ENCODE peak calls at places on chromosomes 16 and 17, in five cellular contexts. S, W, A, Y and R are unnamed samples.

GRCh38 chr16:87653234-87653633 is 50.9 kb downstream of the JPH3 start:
- DNase-seq in S (peak), W (no peak), A (peak), Y (peak), R (no peak)

GRCh38 chr16:27311449-27311831 is 2.3 kb upstream of the IL4R start:
- DNase-seq in S (no peak), W (no peak), A (no peak), Y (no peak), R (peak)

GRCh38 chr16:83898463-83899271 is at the start of gene MLYCD:
- DNase-seq in S (peak), W (peak), A (peak), Y (peak), R (peak)

GRCh38 chr17:20267459-20267842 is 199.9 kb downstream of the LGALS9B start:
- DNase-seq in S (no peak), W (no peak), A (no peak), Y (no peak), R (no peak)

GRCh38 chr16:16092925-16093624 is 130.2 kb downstream of the ABCC6 start:
- DNase-seq in S (no peak), W (peak), A (no peak), Y (no peak), R (peak)

GRCh38 chr17:65518256-65518655 is 43.2 kb downstream of the AXIN2 start:
- DNase-seq in S (no peak), W (no peak), A (no peak), Y (no peak), R (no peak)

GRCh38 chr17:52648995-52649394 is 490.5 kb upstream of the CA10 start:
- DNase-seq in S (no peak), W (no peak), A (no peak), Y (no peak), R (no peak)

GRCh38 chr16:11106726-11107125 is 149.3 kb downstream of the SOCS1 start:
- DNase-seq in S (no peak), W (no peak), A (no peak), Y (no peak), R (no peak)

GRCh38 chr16:29745853-29746345 is at the start of gene C16orf54:
- DNase-seq in S (no peak), W (peak), A (no peak), Y (no peak), R (peak)

GRCh38 chr17:57788710-57789109 is 43.6 kb upstream of the CCDC182 start:
- DNase-seq in S (no peak), W (no peak), A (no peak), Y (no peak), R (no peak)

GRCh38 chr16:57279780-57280638 is 4.5 kb downstream of the PLLP start:
- DNase-seq in S (no peak), W (no peak), A (no peak), Y (peak), R (no peak)

GRCh38 chr17:14048169-14048568 is 21.1 kb upstream of the COX10 start:
- DNase-seq in S (peak), W (no peak), A (no peak), Y (no peak), R (no peak)

GRCh38 chr17:79363552-79364275 is 247.1 kb downstream of the RBFOX3 start:
- DNase-seq in S (no peak), W (no peak), A (no peak), Y (no peak), R (no peak)

GRCh38 chr16:71205482-71206131 is 24.9 kb downstream of the HYDIN start:
- DNase-seq in S (no peak), W (peak), A (no peak), Y (no peak), R (no peak)

GRCh38 chr16:80039777-80040176 is 439.2 kb upstream of the MAF start:
- DNase-seq in S (no peak), W (no peak), A (no peak), Y (no peak), R (no peak)

GRCh38 chr16:56743840-56744239 is 13.9 kb downstream of the NUP93 start:
- DNase-seq in S (peak), W (no peak), A (no peak), Y (no peak), R (peak)

GRCh38 chr17:66799839-66800537 is 34.9 kb upstream of the CACNG5 start:
- DNase-seq in S (no peak), W (no peak), A (no peak), Y (no peak), R (no peak)

GRCh38 chr17:9924735-9925191 is 19.7 kb upstream of the RCVRN start:
- DNase-seq in S (peak), W (no peak), A (peak), Y (peak), R (no peak)

GRCh38 chr17:44197980-44198720 is 1.5 kb downstream of the ATXN7L3 start:
- DNase-seq in S (peak), W (no peak), A (peak), Y (no peak), R (no peak)

GRCh38 chr17:80122026-80122575 is 20.7 kb downstream of the GAA start:
- DNase-seq in S (no peak), W (no peak), A (no peak), Y (no peak), R (no peak)

GRCh38 chr16:56610017-56610608 is 1.7 kb downstream of the MT2A start:
- DNase-seq in S (peak), W (no peak), A (peak), Y (peak), R (peak)

GRCh38 chr17:67520282-67520906 is 143.3 kb downstream of the PITPNC1 start:
- DNase-seq in S (no peak), W (no peak), A (no peak), Y (no peak), R (peak)

GRCh38 chr17:44218344-44219125 is 940 bp downstream of the UBTF start:
- DNase-seq in S (peak), W (peak), A (peak), Y (peak), R (peak)

GRCh38 chr16:68355447-68356248 is 44.8 kb downstream of the PRMT7 start:
- DNase-seq in S (no peak), W (no peak), A (no peak), Y (no peak), R (no peak)

GRCh38 chr16:50219402-50219975 is 46.9 kb upstream of the ADCY7 start:
- DNase-seq in S (no peak), W (no peak), A (no peak), Y (no peak), R (no peak)

GRCh38 chr17:79192503-79193500 is 118.2 kb downstream of the ENGASE start:
- DNase-seq in S (no peak), W (peak), A (no peak), Y (no peak), R (no peak)

GRCh38 chr17:13079010-13079409 is 61.2 kb upstream of the ELAC2 start:
- DNase-seq in S (no peak), W (peak), A (no peak), Y (no peak), R (no peak)

GRCh38 chr17:9937901-9938300 is 32.8 kb upstream of the RCVRN start:
- DNase-seq in S (no peak), W (no peak), A (no peak), Y (no peak), R (no peak)

GRCh38 chr17:31559647-31560501 is 168.4 kb downstream of the RAB11FIP4 start:
- DNase-seq in S (peak), W (no peak), A (no peak), Y (no peak), R (no peak)

GRCh38 chr17:57257911-57258885 is 1.9 kb downstream of the MSI2 start:
- DNase-seq in S (no peak), W (no peak), A (no peak), Y (peak), R (no peak)

GRCh38 chr16:4852221-4852872 is 5.1 kb downstream of the UBN1 start:
- DNase-seq in S (peak), W (no peak), A (no peak), Y (no peak), R (no peak)

GRCh38 chr17:27453466-27453865 is 2.8 kb upstream of the KSR1 start:
- DNase-seq in S (no peak), W (no peak), A (no peak), Y (no peak), R (no peak)

GRCh38 chr17:58487589-58488427 is at the start of gene HSF5:
- DNase-seq in S (no peak), W (no peak), A (no peak), Y (no peak), R (no peak)

GRCh38 chr17:8611135-8611534 is 19.4 kb downstream of the MYH10 start:
- DNase-seq in S (no peak), W (no peak), A (no peak), Y (no peak), R (no peak)

GRCh38 chr16:11129378-11129781 is 126.6 kb downstream of the SOCS1 start:
- DNase-seq in S (no peak), W (no peak), A (no peak), Y (no peak), R (peak)

GRCh38 chr17:67217446-67217845 is 27.6 kb downstream of the HELZ start:
- DNase-seq in S (no peak), W (no peak), A (no peak), Y (no peak), R (no peak)

GRCh38 chr17:17387461-17388362 is 84.5 kb downstream of the NT5M start:
- DNase-seq in S (peak), W (peak), A (peak), Y (peak), R (no peak)
- TF ChIP-seq CTCF in S (peak), W (peak), A (peak), Y (peak), R (no peak)

GRCh38 chr17:1606352-1606985 is 22.2 kb downstream of the SLC43A2 start:
- DNase-seq in S (no peak), W (no peak), A (no peak), Y (no peak), R (no peak)
- TF ChIP-seq POLR2A in S (no peak), W (no peak), A (no peak), Y (no peak), R (no peak)

DNA sequence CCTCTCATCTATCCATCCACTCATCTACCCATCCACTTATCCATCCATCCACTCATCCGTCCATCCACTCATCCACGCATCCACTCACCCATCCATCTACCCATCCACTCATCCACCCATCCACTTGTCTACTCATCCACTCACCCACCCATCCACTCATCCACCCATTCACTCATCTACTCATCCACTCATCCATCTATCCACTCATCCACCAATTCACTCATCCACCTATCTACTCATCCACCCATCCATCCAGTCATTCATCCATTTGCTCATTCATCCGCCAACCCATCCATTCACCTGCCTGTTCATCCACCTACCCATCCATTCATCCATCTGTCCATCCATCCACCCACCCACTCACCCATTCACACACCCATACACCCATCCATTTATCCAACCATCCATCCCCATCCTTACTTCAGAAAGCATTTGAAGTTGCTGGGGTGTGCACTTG is 329.6 kb downstream of the SEC14L1 start:
- DNase-seq in S (no peak), W (no peak), A (no peak), Y (no peak), R (no peak)
- H3K27ac ChIP-seq in S (peak), W (peak), A (peak), Y (no peak), R (peak)

GRCh38 chr17:34561328-34561727 is 18.1 kb upstream of the TMEM132E start:
- DNase-seq in S (no peak), W (no peak), A (no peak), Y (no peak), R (no peak)

GRCh38 chr17:34565715-34566114 is 13.7 kb upstream of the TMEM132E start:
- DNase-seq in S (no peak), W (no peak), A (no peak), Y (no peak), R (no peak)

GRCh38 chr17:34566201-34566600 is 13.2 kb upstream of the TMEM132E start:
- DNase-seq in S (no peak), W (no peak), A (no peak), Y (no peak), R (no peak)

GRCh38 chr17:34566873-34567272 is 12.5 kb upstream of the TMEM132E start:
- DNase-seq in S (no peak), W (no peak), A (no peak), Y (no peak), R (no peak)

DNA sequence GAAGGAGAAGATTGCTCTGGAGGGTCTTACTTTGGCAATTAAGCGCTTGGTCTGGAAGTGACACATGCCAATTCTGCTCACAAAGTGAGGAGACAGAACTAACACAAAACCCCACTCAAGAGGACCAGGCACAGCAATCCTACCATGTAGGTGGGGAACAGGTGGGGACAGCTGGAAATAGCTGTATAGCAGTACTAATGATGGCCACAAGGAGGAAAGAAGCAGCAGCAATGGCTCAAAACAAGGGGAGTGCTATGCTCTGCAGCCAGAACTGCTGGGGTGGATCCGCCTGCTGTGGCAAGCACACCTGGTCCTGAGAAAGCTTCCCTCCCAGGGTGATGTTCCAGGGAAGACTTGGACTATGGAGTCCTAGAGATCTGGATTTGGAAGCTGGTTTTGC is 17.0 kb upstream of the TMEM132E start:
- DNase-seq in S (peak), W (no peak), A (no peak), Y (no peak), R (no peak)
- TF ChIP-seq CTCF in S (peak), W (no peak), A (peak), Y (peak), R (no peak)

GRCh38 chr16:75703341-75703740 is 2.1 kb upstream of the DUXB start:
- DNase-seq in S (no peak), W (no peak), A (no peak), Y (no peak), R (no peak)

GRCh38 chr16:75701361-75701760 is at the start of gene DUXB:
- DNase-seq in S (no peak), W (no peak), A (no peak), Y (no peak), R (no peak)

GRCh38 chr16:75695708-75696107 is 5.6 kb downstream of the DUXB start:
- DNase-seq in S (peak), W (no peak), A (peak), Y (peak), R (no peak)

GRCh38 chr16:75702247-75702646 is 986 bp upstream of the DUXB start:
- DNase-seq in S (no peak), W (no peak), A (no peak), Y (peak), R (no peak)

GRCh38 chr16:75697571-75697970 is 3.7 kb downstream of the DUXB start:
- DNase-seq in S (no peak), W (no peak), A (no peak), Y (no peak), R (no peak)
- TF ChIP-seq POLR2A in S (no peak), W (no peak), A (no peak), Y (no peak), R (no peak)

GRCh38 chr16:14511798-14512131 is 118.3 kb downstream of the PARN start:
- DNase-seq in S (no peak), W (no peak), A (no peak), Y (no peak), R (no peak)
- H3K27ac ChIP-seq in S (peak), W (no peak), A (no peak), Y (peak), R (no peak)